ENCODE peak calls at places on chromosomes 7 and 10, in nine cellular contexts. Z, Y, V, X, D, R, G, L and Q are unnamed samples.

GRCh38 chr10:93032809-93033137 is 27.8 kb upstream of the CYP26C1 start:
- DNase-seq in Z (no peak), Y (no peak), X (no peak), R (no peak), L (no peak), V (no peak), D (no peak), G (no peak), Q (no peak)

GRCh38 chr7:122944682-122945303 is 50.7 kb downstream of the TAS2R16 start:
- DNase-seq in V (peak), G (no peak), L (no peak), X (no peak), D (no peak), Z (no peak), R (no peak), Y (no peak), Q (no peak)

GRCh38 chr10:88540355-88540754 is 42.8 kb downstream of the RNLS start:
- DNase-seq in Z (no peak), D (no peak), X (no peak), L (no peak), G (no peak), V (no peak), Y (no peak), R (no peak), Q (no peak)

GRCh38 chr10:124522903-124523260 is 61.3 kb downstream of the LHPP start:
- DNase-seq in Z (no peak), G (no peak), D (no peak), X (no peak), L (no peak), V (no peak), Y (no peak), R (no peak), Q (peak)

GRCh38 chr10:97640868-97641811 is 669 bp downstream of the PI4K2A start:
- DNase-seq in G (peak), V (peak), L (peak), Z (peak), X (no peak), R (peak), D (peak), Y (no peak), Q (peak)

GRCh38 chr10:17386616-17387075 is 67.7 kb downstream of the ST8SIA6 start:
- DNase-seq in Z (peak), L (no peak), Y (no peak), V (no peak), R (no peak), G (peak), D (no peak), X (no peak), Q (no peak)

GRCh38 chr10:111035542-111035941 is 41.3 kb upstream of the ADRA2A start:
- DNase-seq in V (no peak), D (no peak), X (no peak), G (no peak), R (no peak), Z (no peak), Y (no peak), L (no peak), Q (no peak)

GRCh38 chr7:157559596-157560257 is 222.9 kb downstream of the DNAJB6 start:
- DNase-seq in R (no peak), Z (no peak), V (no peak), Y (no peak), L (peak), D (peak), G (no peak), X (no peak), Q (no peak)

GRCh38 chr7:102992820-102993531 is 80.2 kb downstream of the LRRC17 start:
- DNase-seq in Z (no peak), L (no peak), V (no peak), Y (no peak), R (peak), D (no peak), X (no peak), G (no peak), Q (no peak)

DNA sequence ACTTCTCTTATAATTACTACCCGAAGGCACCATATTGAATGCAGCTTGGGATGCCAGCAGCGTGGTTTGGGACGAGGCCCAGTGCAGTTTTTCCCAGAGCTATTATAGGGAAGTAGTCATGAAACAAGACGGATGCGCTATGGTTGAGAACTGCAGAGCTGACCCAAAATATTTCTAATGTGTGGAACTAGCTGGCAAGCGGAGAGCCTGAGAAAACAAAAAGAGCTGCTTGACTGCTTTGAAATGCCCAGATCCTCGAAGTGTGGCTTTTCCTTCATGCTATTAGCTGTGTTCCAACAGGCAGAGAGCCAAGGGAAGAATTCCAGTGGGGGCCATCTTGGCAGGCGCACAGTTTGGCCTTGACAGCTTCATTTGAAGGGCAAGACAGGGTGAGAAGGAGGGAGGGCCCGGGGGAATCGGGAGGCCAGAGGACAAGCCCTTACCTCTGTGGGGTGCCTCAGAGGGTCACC is 122.7 kb downstream of the CUL2 start:
- DNase-seq in L (peak), X (no peak), G (no peak), R (no peak), D (no peak), Y (peak), Z (peak), V (no peak), Q (no peak)
- H3K27ac ChIP-seq in L (no peak), X (no peak), G (no peak), R (no peak), D (no peak), Y (no peak), Z (no peak), V (no peak), Q (no peak)

GRCh38 chr10:4848341-4849041 is 22.5 kb downstream of the AKR1E2 start:
- DNase-seq in Y (no peak), G (no peak), R (no peak), Z (no peak), V (no peak), X (no peak), D (no peak), L (no peak), Q (no peak)
- H3K27ac ChIP-seq in Y (peak), G (no peak), R (peak), Z (peak), V (peak), X (no peak), D (no peak), L (no peak), Q (no peak)

DNA sequence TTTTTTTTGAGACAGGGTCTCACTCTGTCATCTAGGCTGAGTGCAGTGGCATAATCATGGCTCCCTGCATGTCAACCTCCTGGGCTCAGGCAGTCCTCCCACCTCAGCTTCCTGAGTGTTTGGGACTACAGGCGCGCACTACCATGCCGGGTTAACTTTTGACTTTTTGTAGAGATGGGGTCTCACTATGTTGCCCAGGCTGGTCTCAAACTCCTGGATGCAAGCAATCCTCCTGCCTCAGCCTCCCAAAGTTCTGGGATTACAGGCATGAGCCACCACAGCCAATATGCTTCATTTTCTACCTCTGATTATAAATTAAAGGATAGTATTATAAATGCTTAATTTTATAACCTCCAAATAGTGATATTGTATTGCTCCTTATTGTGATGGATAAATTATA is 121.3 kb downstream of the ADK start:
- DNase-seq in G (no peak), L (no peak), X (no peak), Z (no peak), R (no peak), V (no peak), D (no peak), Y (no peak), Q (no peak)
- H3K27ac ChIP-seq in G (no peak), L (no peak), X (no peak), Z (no peak), R (no peak), V (no peak), D (no peak), Y (no peak), Q (no peak)

DNA sequence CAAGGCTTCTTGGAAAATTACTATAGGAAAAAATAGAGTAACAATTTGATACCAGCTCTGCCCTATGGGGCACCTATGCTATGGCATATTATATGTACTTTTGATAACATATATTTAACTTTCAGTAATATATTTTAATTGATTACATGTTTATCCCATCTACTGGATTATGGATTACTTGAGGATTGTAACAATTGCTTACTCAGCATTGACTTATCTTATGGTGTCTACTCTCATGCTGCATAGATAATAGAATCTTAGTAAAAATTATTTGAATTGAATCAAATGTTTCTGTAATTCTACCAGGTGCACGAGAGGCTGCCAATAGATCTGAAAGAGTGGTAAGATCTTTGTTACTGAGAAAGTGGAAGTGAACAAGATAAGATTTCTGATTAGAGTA is 57.8 kb upstream of the CALCR start:
- DNase-seq in R (no peak), Y (no peak), X (no peak), D (no peak), V (no peak), Z (no peak), L (no peak), G (no peak), Q (no peak)
- H3K27ac ChIP-seq in R (no peak), Y (no peak), X (no peak), D (no peak), V (no peak), Z (no peak), L (no peak), G (no peak), Q (no peak)

DNA sequence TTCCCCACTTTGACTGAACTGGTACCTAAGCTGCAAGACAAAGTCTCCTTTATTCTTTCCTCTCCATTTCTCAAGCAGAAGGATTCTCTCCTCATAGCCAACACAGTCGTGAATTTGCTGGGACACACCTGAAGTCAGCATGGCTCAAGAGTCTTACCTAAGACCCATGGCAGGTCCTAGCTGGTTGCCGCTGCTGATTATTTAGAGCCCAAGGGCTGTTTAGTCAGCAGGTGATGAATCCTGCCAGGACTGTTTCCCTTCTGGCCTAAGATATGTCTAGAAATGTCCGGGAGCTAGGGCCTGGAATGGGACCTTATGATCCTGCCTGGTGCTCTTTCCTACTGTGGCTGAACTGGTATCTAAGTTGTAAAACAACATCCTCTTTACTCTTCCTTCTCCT is 82.8 kb downstream of the AHCYL2 start:
- DNase-seq in R (no peak), X (peak), G (no peak), Z (no peak), L (no peak), Y (no peak), D (no peak), V (no peak), Q (no peak)
- H3K27ac ChIP-seq in R (no peak), X (peak), G (no peak), Z (no peak), L (no peak), Y (no peak), D (no peak), V (no peak), Q (no peak)

GRCh38 chr7:137934176-137934826 is 67.6 kb downstream of the CREB3L2 start:
- DNase-seq in G (no peak), V (no peak), Y (no peak), X (no peak), Z (no peak), D (no peak), R (no peak), L (no peak), Q (no peak)

GRCh38 chr7:137936509-137937201 is 65.2 kb downstream of the CREB3L2 start:
- DNase-seq in Z (no peak), Y (no peak), D (no peak), L (no peak), G (no peak), V (no peak), X (no peak), R (no peak), Q (no peak)

GRCh38 chr7:137937202-137937560 is 64.7 kb downstream of the CREB3L2 start:
- DNase-seq in X (no peak), L (no peak), Z (no peak), Y (no peak), R (no peak), V (no peak), G (no peak), D (no peak), Q (no peak)

GRCh38 chr7:137934941-137935848 is 66.7 kb downstream of the CREB3L2 start:
- DNase-seq in L (no peak), G (no peak), Z (no peak), X (no peak), D (no peak), R (no peak), V (no peak), Y (no peak), Q (no peak)

DNA sequence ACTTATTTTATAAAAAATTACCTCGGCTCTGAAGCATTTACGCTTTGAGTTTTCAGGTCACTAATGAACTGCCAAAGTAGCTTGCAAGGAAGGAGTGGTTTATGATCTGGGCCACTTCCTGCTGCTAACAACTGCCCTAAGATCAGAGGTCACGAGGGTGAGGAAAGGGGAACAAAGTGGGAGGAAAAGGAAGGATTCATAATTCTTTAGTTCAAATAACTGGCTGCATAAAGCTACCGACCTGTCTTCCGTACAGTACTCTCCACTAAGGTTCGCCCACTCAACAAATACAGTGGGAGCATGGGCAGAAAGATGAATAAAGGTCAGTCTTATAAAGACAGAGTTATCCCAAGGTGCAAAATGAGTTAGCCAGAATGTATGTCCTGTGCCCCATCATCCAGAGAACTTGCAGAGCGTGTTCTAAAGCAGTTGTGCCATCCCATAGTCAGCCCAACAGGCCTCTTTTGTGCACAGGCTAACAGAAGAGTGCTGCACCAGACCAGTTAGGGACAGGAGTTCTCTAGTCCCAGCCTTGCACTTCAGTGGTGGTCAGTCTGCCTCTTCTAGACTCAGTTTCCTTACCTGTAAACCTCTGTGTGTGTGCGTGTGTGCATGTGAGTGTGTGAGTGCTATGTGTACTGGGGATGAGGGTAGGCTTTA is 65.9 kb downstream of the CREB3L2 start:
- DNase-seq in D (no peak), X (no peak), Z (no peak), G (no peak), R (no peak), V (no peak), L (no peak), Y (no peak), Q (no peak)
- H3K27ac ChIP-seq in D (peak), X (no peak), Z (no peak), G (peak), R (peak), V (no peak), L (peak), Y (no peak), Q (no peak)

GRCh38 chr7:74683799-74684198 is 26.3 kb downstream of the GTF2I start:
- DNase-seq in L (no peak), G (peak), Y (no peak), X (no peak), R (no peak), D (no peak), Z (no peak), V (no peak), Q (no peak)
- H3K27ac ChIP-seq in L (no peak), G (peak), Y (no peak), X (no peak), R (no peak), D (no peak), Z (no peak), V (no peak), Q (no peak)

DNA sequence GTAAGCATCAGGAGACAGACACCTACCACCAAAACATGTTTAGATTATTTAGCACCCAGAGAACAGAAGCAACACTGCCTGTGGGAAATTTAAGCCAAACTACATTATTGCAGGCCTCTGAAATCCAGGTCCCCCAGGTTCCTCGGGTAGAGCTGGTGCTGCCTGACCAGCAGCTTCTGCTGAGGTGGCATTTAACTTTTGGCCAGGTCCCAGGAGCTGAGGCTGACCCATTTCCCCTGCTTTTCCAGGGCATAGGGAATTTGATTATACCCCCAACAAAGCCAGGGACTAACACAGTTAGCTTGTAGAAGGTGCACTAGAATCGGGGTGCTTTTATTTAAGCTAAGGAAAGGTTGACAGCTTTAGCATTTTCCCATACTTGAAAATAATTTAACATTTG is 4.7 kb downstream of the LRRC4 start:
- DNase-seq in R (no peak), D (no peak), X (no peak), G (no peak), Y (no peak), L (no peak), Z (no peak), V (no peak), Q (no peak)
- H3K27ac ChIP-seq in R (no peak), D (no peak), X (no peak), G (peak), Y (no peak), L (no peak), Z (no peak), V (peak), Q (peak)

GRCh38 chr10:100359529-100360150 is 12.6 kb downstream of the SCD start:
- DNase-seq in Z (no peak), X (no peak), R (no peak), D (no peak), L (no peak), Y (no peak), V (no peak), G (no peak), Q (no peak)
- H3K27ac ChIP-seq in Z (no peak), X (peak), R (no peak), D (no peak), L (no peak), Y (no peak), V (peak), G (peak), Q (no peak)

DNA sequence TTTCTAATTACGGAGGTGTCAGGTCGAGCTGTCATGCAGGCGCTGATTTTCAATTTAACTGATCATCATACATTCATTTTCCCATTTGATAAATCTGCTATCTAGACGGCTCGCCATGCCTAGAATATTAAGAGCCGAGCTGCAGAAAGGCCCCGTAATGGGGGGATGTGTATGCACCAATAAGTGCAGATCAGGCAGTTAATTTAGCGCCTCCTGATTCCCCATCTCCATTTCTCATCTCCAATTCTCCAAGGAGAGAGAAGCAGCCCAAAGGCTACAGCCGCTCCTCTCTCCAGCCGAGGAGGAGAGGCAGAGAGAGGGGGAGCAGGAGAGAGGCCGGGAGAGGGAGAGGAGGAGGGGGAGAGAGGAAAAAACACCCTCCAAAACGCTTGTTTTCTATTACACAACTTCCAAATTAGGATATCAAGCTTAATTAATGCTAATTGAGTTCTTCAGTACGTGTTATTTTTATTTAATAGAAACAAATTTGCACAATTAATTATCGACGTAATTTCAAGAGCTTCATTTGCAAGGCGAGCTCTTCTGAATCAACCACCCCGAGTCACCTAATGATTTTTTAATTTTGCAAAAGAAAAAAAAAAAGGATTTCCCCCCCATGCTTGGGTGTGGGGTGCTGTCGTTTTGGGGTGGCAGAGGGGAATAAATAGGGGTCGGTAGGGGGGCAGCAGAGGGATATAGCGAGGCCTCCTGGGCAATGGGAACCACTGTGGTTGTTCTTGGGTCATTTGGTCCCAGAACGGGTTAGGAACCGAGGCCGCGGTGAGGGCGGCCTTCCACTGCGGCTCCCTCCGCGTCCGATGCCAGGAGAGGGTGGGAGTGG is 7.0 kb downstream of the UNCX start:
- DNase-seq in Z (no peak), G (peak), R (no peak), X (no peak), L (no peak), Y (no peak), D (no peak), V (no peak), Q (no peak)
- H3K27ac ChIP-seq in Z (no peak), G (no peak), R (no peak), X (no peak), L (no peak), Y (no peak), D (no peak), V (no peak), Q (no peak)